ENCODE peak calls at places on chromosomes 12 and 14, in four cellular contexts. Q is CD4-positive, alpha-beta T cell; F is progenitor cell of endocrine pancreas; X is kidney. A is an unnamed sample.

GRCh38 chr12:1706284-1707016 is 15.6 kb downstream of the ADIPOR2 start:
- DNase-seq in F (no peak), Q (no peak), X (no peak), A (no peak)

GRCh38 chr14:68580096-68580640 is 212.7 kb downstream of the ZFP36L1 start:
- DNase-seq in X (no peak), F (no peak), Q (no peak), A (no peak)

GRCh38 chr14:100523131-100523530 is 64.1 kb downstream of the BEGAIN start:
- DNase-seq in Q (no peak), F (no peak), X (peak; percentile 25), A (no peak)

GRCh38 chr14:92753250-92753649 is 4.8 kb upstream of the LGMN start:
- DNase-seq in Q (no peak), X (no peak), F (no peak), A (no peak)

GRCh38 chr12:119659289-119659897 is 8.5 kb upstream of the PRKAB1 start:
- DNase-seq in Q (peak; percentile 9), X (no peak), F (peak; percentile 16), A (peak; percentile 47)

GRCh38 chr12:124550123-124551089 is 17.0 kb downstream of the NCOR2 start:
- DNase-seq in F (no peak), Q (no peak), X (peak; percentile 78), A (no peak)

GRCh38 chr12:116343331-116343884 is 65.9 kb upstream of the MED13L start:
- DNase-seq in F (no peak), Q (no peak), X (no peak), A (no peak)

GRCh38 chr12:117036547-117036946 is 62.7 kb downstream of the TESC start:
- DNase-seq in X (peak; percentile 34), F (no peak), Q (no peak), A (no peak)

GRCh38 chr14:55964081-55964480 is 154.1 kb upstream of the PELI2 start:
- DNase-seq in F (no peak), X (no peak), Q (no peak), A (peak; percentile 28)

GRCh38 chr12:109717390-109718357 is 4.0 kb downstream of the FAM222A start:
- DNase-seq in X (no peak), Q (no peak), F (no peak), A (no peak)

GRCh38 chr12:122402264-122402663 is 20.2 kb downstream of the CLIP1 start:
- DNase-seq in Q (no peak), F (no peak), X (no peak), A (no peak)

GRCh38 chr12:46430340-46430948 is 57.9 kb upstream of the SLC38A2 start:
- DNase-seq in F (no peak), Q (no peak), X (no peak), A (no peak)

GRCh38 chr14:91205449-91205848 is 39.1 kb downstream of the GPR68 start:
- DNase-seq in F (no peak), X (no peak), Q (no peak), A (no peak)

GRCh38 chr12:103809154-103809553 is 31.9 kb downstream of the NT5DC3 start:
- DNase-seq in X (no peak), F (no peak), Q (no peak), A (no peak)

GRCh38 chr14:65222434-65222833 is 120.1 kb upstream of the MAX start:
- DNase-seq in Q (peak; percentile 26), F (no peak), X (no peak), A (peak; percentile 31)

GRCh38 chr12:56688846-56689113 is 696 bp upstream of the PTGES3 start:
- DNase-seq in Q (no peak), X (peak; percentile 77), F (no peak), A (no peak)

GRCh38 chr14:24098927-24099813 is 5.1 kb downstream of the PCK2 start:
- DNase-seq in X (peak; percentile 71), F (no peak), Q (no peak), A (no peak)

GRCh38 chr14:73265721-73266046 is 28.4 kb downstream of the PAPLN start:
- DNase-seq in X (no peak), Q (no peak), F (no peak), A (no peak)

GRCh38 chr12:69254046-69254445 is 14.7 kb downstream of the CPSF6 start:
- DNase-seq in F (no peak), X (no peak), Q (no peak), A (no peak)

GRCh38 chr14:29896354-29896768 is 31.3 kb downstream of the PRKD1 start:
- DNase-seq in Q (no peak), F (no peak), X (no peak), A (no peak)

GRCh38 chr14:85531594-85532391 is 1.8 kb downstream of the FLRT2 start:
- DNase-seq in Q (no peak), F (peak; percentile 15), X (peak; percentile 90), A (peak; percentile 79)

GRCh38 chr12:100215209-100215608 is 14.6 kb downstream of the ACTR6 start:
- DNase-seq in X (no peak), Q (no peak), F (no peak), A (no peak)

GRCh38 chr12:131710464-131711457 is at the start of gene SFSWAP:
- DNase-seq in Q (peak; percentile 68), X (peak; percentile 88), F (peak; percentile 55), A (peak; percentile 83)

GRCh38 chr12:117049295-117049694 is 49.9 kb downstream of the TESC start:
- DNase-seq in X (no peak), Q (no peak), F (no peak), A (no peak)

GRCh38 chr12:98998697-98999299 is 353.7 kb downstream of the APAF1 start:
- DNase-seq in F (no peak), Q (no peak), X (no peak), A (no peak)

GRCh38 chr14:102418169-102418852 is 55.6 kb downstream of the TECPR2 start:
- DNase-seq in Q (no peak), F (no peak), X (no peak), A (no peak)

GRCh38 chr12:130644124-130644523 is 72.0 kb downstream of the RIMBP2 start:
- DNase-seq in F (no peak), X (no peak), Q (no peak), A (no peak)

GRCh38 chr12:53174881-53175491 is 5.5 kb upstream of the ZNF740 start:
- DNase-seq in X (no peak), F (peak; percentile 7), Q (no peak), A (no peak)

GRCh38 chr14:72925815-72926291 is 411 bp upstream of the DCAF4 start:
- DNase-seq in X (no peak), F (no peak), Q (no peak), A (no peak)

DNA sequence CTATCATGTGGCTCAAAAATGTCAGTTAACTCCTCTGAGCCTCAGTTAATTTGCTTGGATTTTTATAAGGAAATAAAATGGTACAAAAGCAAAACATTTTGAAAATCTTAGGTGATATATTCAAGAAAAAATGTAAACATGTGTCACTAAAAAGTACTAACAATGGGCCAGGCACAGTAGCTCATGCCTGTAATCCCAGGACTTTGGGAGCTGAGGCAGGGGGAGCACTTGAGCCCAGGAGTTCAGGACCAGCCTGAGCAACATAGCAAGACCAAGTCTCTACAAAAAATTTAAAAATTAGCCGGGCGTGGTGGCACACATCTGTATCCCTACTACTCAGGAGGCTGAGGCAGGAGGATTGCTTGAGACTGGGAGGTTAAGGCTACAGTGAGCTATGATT is 25.7 kb downstream of the AQP6 start:
- DNase-seq in F (no peak), X (no peak), Q (no peak), A (no peak)
- TF ChIP-seq CTCF in F (no peak), X (no peak), Q (no peak), A (no peak)

GRCh38 chr14:75518625-75519024 is 3.6 kb upstream of the BATF start:
- DNase-seq in X (no peak), F (no peak), Q (no peak), A (no peak)

GRCh38 chr14:75515631-75515999 is 6.7 kb upstream of the BATF start:
- DNase-seq in F (no peak), X (no peak), Q (no peak), A (no peak)

GRCh38 chr14:75511201-75511600 is 11.1 kb upstream of the BATF start:
- DNase-seq in X (no peak), F (no peak), Q (no peak), A (no peak)

GRCh38 chr14:75513911-75514672 is 8.2 kb upstream of the BATF start:
- DNase-seq in X (no peak), F (no peak), Q (no peak), A (no peak)

DNA sequence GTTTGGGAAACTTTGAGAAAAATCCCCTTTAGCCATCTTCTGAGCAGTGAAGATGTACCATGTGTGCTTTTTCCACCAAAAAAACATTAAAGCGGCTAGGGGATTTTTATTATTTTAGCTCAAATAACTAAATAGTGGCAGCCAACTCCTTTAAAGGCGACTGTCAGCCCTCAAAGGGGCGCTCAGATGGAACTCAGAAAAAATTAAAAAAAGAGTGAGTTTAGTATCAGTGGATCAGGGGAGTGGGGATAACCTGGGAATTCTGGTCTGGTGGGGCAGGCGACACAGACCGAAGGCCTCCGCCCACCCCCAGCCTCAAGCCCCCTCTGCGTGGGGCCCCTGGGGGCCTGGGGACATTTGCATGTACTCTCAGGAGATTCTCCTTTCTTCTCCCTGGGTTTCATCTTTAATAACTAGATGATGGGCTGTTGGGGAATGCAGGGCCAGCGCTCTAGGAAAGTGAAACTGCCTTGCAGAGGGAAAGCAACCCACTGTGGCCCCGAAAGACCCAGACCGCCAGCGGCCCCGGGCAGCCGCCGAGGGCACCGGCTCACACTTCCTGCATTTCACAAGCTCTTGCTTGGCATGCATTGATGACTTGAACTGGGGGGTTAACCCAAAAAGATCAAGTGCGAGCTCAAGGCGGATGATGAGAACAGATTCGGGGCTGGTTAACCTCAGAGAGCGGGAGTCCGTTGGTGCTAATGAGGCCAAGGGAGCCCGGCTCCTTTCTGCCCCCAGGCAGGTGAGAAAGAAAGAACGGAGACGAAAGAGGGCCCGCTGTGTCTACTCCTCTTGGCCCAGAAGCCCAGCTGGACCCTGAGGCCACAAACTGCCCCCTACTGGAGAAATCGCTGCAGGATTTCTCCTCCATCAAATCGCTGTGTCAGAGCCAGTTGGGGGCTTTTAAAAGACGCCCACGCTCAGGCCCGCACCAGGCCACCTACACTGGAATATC is 7.3 kb upstream of the BATF start:
- DNase-seq in X (no peak), Q (peak; percentile 29), F (no peak), A (no peak)
- TF ChIP-seq CTCF in X (no peak), Q (no peak), F (no peak), A (no peak)

DNA sequence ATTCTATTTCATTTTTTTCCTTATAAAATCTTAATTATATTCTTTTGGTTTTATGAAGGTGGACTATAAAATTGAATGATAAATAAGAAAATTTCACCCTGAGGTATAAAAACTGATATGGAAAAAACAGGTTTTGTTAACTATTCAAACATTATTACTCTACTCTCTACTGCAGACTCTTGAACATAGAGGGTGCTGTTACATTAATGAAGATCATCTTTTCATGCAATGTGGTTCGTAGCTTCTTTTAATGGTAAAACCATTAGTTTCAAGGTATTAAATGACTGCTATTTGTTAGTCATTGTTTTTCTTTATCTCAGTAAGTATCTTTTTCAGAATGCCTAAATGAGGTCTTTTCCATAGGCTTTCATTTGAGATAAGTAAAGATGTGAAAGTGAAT is 510.4 kb downstream of the SLC16A7 start:
- DNase-seq in Q (no peak), F (no peak), X (no peak), A (no peak)
- TF ChIP-seq CTCF in Q (no peak), F (no peak), X (no peak), A (no peak)

DNA sequence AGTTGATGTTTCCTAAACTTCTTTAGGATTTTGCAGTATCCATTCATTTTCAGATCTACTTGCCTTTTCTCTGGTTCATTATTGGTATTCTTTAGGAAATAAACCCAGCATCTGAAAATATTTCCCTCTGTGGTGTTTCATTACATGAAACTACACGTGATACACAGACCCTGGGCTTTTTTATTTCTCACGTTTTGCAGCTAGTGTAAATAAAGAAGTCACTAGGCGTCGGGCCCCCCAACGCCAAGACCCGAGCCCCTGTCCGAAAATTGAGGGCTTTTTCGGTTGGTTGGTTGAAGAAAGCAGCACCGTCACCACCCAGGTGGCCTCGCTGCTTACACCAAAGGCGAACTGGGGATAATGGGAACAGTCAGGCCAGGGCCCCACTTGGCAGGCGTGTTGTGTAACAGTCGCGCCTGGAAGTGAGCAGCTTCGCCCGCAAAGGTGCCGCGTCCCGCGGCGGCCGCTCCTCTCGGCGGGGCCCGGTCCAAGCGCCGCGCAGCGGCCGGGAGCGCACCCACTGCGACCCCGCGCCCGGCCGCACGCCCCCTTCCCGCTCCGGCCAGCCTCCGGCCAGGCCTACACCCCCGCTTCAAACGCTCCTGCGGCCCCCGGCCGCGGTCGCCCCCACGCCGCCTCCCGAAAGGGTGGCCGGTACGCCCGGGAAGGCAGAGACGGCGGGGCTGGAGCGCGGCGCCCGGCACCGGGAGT is 1.2 kb downstream of the DUSP16 start:
- DNase-seq in Q (peak; percentile 37), X (peak; percentile 86), F (peak; percentile 65), A (peak; percentile 65)
- TF ChIP-seq CTCF in Q (no peak), X (no peak), F (peak; percentile 39), A (no peak)